ENCODE peak calls at places on chromosomes 1 and 21, in six cellular contexts. J, W, N, U, H and Y are unnamed samples.

GRCh38 chr1:20728371-20729154 is 3.9 kb downstream of the SH2D5 start:
- DNase-seq in J (no peak), W (no peak), N (peak; percentile 21), U (no peak), H (no peak), Y (no peak)

GRCh38 chr1:24101796-24102580 is 9.9 kb downstream of the MYOM3 start:
- DNase-seq in J (no peak), W (no peak), N (no peak), U (no peak), H (no peak), Y (no peak)

GRCh38 chr1:39048745-39049370 is 22.7 kb downstream of the NDUFS5 start:
- DNase-seq in J (no peak), W (no peak), N (no peak), U (no peak), H (no peak), Y (no peak)

GRCh38 chr1:217482356-217483102 is 148.4 kb downstream of the GPATCH2 start:
- DNase-seq in J (no peak), W (no peak), N (no peak), U (peak; percentile 8), H (no peak), Y (peak; percentile 7)

GRCh38 chr1:25538165-25538860 is 5.1 kb upstream of the LDLRAP1 start:
- DNase-seq in J (no peak), W (no peak), N (no peak), U (no peak), H (no peak), Y (no peak)

GRCh38 chr1:91099746-91100621 is 78.1 kb upstream of the ZNF644 start:
- DNase-seq in J (no peak), W (no peak), N (no peak), U (no peak), H (no peak), Y (no peak)

GRCh38 chr1:203304391-203304918 is 864 bp upstream of the BTG2 start:
- DNase-seq in J (no peak), W (peak; percentile 69), N (no peak), U (no peak), H (no peak), Y (no peak)

GRCh38 chr1:202697038-202697437 is 13.2 kb downstream of the SYT2 start:
- DNase-seq in J (no peak), W (no peak), N (peak; percentile 56), U (no peak), H (no peak), Y (no peak)

GRCh38 chr1:207711285-207711684 is 40.6 kb upstream of the CD46 start:
- DNase-seq in J (peak; percentile 51), W (no peak), N (no peak), U (peak; percentile 59), H (no peak), Y (no peak)

GRCh38 chr1:1596493-1597274 is 3.3 kb downstream of the FNDC10 start:
- DNase-seq in J (no peak), W (no peak), N (no peak), U (no peak), H (no peak), Y (no peak)

GRCh38 chr1:99170516-99170915 is 93.8 kb upstream of the PLPPR4 start:
- DNase-seq in J (no peak), W (no peak), N (no peak), U (no peak), H (no peak), Y (no peak)

GRCh38 chr1:9529190-9529589 is 10.1 kb upstream of the SLC25A33 start:
- DNase-seq in J (no peak), W (no peak), N (no peak), U (no peak), H (no peak), Y (peak; percentile 4)

GRCh38 chr1:159091547-159092397 is 15.2 kb upstream of the AIM2 start:
- DNase-seq in J (no peak), W (no peak), N (no peak), U (no peak), H (no peak), Y (peak; percentile 86)

GRCh38 chr1:53725238-53725689 is 13.7 kb downstream of the GLIS1 start:
- DNase-seq in J (no peak), W (no peak), N (no peak), U (no peak), H (no peak), Y (no peak)

GRCh38 chr21:44926364-44927101 is 5.8 kb upstream of the ITGB2 start:
- DNase-seq in J (no peak), W (no peak), N (no peak), U (no peak), H (no peak), Y (peak; percentile 74)

GRCh38 chr1:19690342-19690741 is 25.7 kb downstream of the HTR6 start:
- DNase-seq in J (no peak), W (no peak), N (no peak), U (no peak), H (no peak), Y (no peak)

GRCh38 chr1:15952317-15953258 is 23.3 kb downstream of the ZBTB17 start:
- DNase-seq in J (no peak), W (no peak), N (no peak), U (peak; percentile 38), H (peak; percentile 52), Y (peak; percentile 96)

GRCh38 chr1:24236170-24237045 is 49.3 kb upstream of the IFNLR1 start:
- DNase-seq in J (peak; percentile 31), W (no peak), N (peak; percentile 43), U (peak; percentile 15), H (peak; percentile 74), Y (no peak)

GRCh38 chr1:153880962-153881361 is 41.8 kb downstream of the GATAD2B start:
- DNase-seq in J (peak; percentile 78), W (peak; percentile 93), N (peak; percentile 92), U (no peak), H (no peak), Y (no peak)

GRCh38 chr1:23801338-23801748 is 789 bp upstream of the GALE start:
- DNase-seq in J (no peak), W (no peak), N (peak; percentile 49), U (no peak), H (no peak), Y (no peak)

GRCh38 chr1:68121536-68121935 is 71.1 kb upstream of the DIRAS3 start:
- DNase-seq in J (no peak), W (no peak), N (no peak), U (no peak), H (no peak), Y (no peak)

GRCh38 chr1:40938393-40938792 is 41.1 kb upstream of the CTPS1 start:
- DNase-seq in J (no peak), W (peak; percentile 56), N (no peak), U (no peak), H (no peak), Y (no peak)

GRCh38 chr1:152165291-152166077 is 6.5 kb upstream of the RPTN start:
- DNase-seq in J (no peak), W (no peak), N (no peak), U (no peak), H (no peak), Y (no peak)

GRCh38 chr1:197314672-197315071 is 46.6 kb downstream of the CRB1 start:
- DNase-seq in J (no peak), W (no peak), N (no peak), U (no peak), H (no peak), Y (no peak)

GRCh38 chr21:31872452-31873274 is at the start of gene HUNK:
- DNase-seq in J (peak; percentile 36), W (no peak), N (no peak), U (no peak), H (no peak), Y (no peak)
- H3K27ac ChIP-seq in J (peak within 1 kb of the TSS; percentile 40), W (peak within 1 kb of the TSS; percentile 59), N (peak within 1 kb of the TSS; percentile 50), U (no peak within 1 kb of the TSS), H (no peak within 1 kb of the TSS), Y (no peak within 1 kb of the TSS)

DNA sequence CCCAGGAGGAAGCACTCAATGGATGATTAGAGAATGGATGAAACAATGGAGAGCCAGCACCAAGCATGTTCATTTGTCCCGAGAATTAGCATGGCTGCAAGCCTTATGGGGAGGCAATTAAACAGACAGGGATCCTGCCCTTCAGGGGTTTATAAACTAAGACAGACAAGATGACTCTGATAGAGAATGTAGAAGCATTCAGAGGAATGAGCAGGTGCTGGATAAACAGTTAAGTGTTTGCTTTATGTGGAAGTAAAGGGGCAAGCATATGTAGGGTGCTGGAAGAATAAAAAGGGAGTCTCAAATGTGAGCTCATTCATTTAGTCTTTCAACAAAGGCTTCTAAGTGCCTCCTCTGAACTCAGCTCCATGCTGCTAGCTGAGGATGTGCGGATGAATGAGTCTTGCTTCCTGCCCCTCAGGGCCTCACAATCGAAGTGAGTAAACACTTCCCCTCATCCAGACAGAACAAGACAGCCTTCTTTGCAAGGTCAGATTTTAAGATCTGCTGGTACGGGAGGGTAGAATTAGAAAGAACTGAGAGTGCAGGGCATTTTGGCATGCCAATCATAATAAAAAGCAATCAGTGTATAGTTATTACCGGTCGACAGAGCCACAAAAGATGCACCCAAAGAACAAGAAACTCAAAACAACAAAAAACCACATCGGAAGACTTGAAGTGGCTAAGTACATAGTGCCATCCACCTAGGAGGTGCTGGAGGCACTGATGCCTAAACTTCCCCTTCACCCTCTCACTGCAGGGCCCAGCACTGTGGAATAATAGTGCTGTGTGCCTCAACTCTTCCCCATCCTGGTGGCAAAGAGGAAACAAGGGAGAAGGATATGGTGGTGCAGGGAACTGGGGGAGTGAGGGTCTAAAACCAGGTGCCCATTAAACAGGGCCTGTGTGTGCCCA is 69.9 kb downstream of the TNR start:
- DNase-seq in J (no peak), W (no peak), N (no peak), U (no peak), H (no peak), Y (no peak)
- TF ChIP-seq POLR2AphosphoS5 in J (no peak), W (no peak), N (no peak), U (no peak), H (no peak), Y (no peak)

GRCh38 chr21:46122758-46123683 is 25.1 kb downstream of the COL6A2 start:
- DNase-seq in J (no peak), W (peak; percentile 59), N (no peak), U (no peak), H (no peak), Y (no peak)
- H3K27ac ChIP-seq in J (no peak overlapping the region), W (peak overlapping the region; percentile 58), N (peak overlapping the region; percentile 4), U (no peak overlapping the region), H (no peak overlapping the region), Y (no peak overlapping the region)

GRCh38 chr1:156471496-156472490 is 28.8 kb downstream of the MEF2D start:
- DNase-seq in J (peak; percentile 92), W (peak; percentile 76), N (peak; percentile 98), U (no peak), H (no peak), Y (no peak)

GRCh38 chr1:156476501-156477298 is 23.9 kb downstream of the MEF2D start:
- DNase-seq in J (no peak), W (peak; percentile 88), N (no peak), U (no peak), H (no peak), Y (no peak)

GRCh38 chr1:156475568-156476500 is 24.7 kb downstream of the MEF2D start:
- DNase-seq in J (peak; percentile 48), W (peak; percentile 99), N (peak; percentile 66), U (no peak), H (no peak), Y (no peak)

GRCh38 chr1:156477526-156478249 is 22.9 kb downstream of the MEF2D start:
- DNase-seq in J (no peak), W (peak; percentile 57), N (no peak), U (no peak), H (no peak), Y (no peak)

DNA sequence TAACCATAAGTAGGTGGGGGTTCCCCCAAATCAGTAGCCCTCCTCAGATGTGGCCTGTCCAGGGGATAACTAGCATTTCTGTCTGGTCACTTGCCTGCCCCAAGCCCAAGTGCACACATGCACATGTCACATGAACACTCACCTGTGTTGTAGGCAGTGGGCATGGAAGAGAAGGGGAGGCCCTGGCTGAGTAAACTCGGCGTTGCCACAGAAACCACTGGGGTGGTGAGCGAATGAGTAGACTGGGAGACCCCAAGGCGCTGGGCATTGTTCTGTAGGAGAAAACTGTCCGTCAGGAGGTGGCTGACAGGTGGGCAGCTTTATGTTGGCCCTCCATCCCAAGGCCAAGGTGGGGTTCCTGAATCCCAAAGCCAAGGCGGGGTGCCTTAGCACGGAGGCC is 25.6 kb downstream of the MEF2D start:
- DNase-seq in J (no peak), W (peak; percentile 69), N (no peak), U (no peak), H (no peak), Y (no peak)
- TF ChIP-seq POLR2AphosphoS5 in J (no peak), W (no peak), N (no peak), U (no peak), H (no peak), Y (no peak)